ENCODE peak calls at places on chromosomes 7 and 10, in eight cellular contexts. R, F, P, G, S, X, Z and J are unnamed samples.

GRCh38 chr7:84302949-84303348 is 108.4 kb upstream of the SEMA3A start:
- DNase-seq in R (no peak), F (no peak), G (no peak), X (no peak), S (no peak), P (no peak), Z (no peak), J (no peak)

GRCh38 chr10:79610601-79611191 is at the start of gene SFTPA1:
- DNase-seq in P (no peak), G (no peak), Z (no peak), R (no peak), S (no peak), F (no peak), X (no peak), J (no peak)

GRCh38 chr10:26310361-26310760 is 93.8 kb downstream of the GAD2 start:
- DNase-seq in S (no peak), R (no peak), Z (no peak), P (no peak), G (no peak), X (no peak), F (no peak), J (no peak)

GRCh38 chr7:40793132-40793531 is 658.3 kb downstream of the SUGCT start:
- DNase-seq in X (no peak), Z (peak; percentile 64), R (no peak), G (no peak), P (no peak), F (peak; percentile 37), S (peak; percentile 67), J (peak; percentile 50)

GRCh38 chr7:114539575-114539974 is 125.0 kb downstream of the FOXP2 start:
- DNase-seq in G (no peak), F (no peak), S (peak; percentile 72), X (peak; percentile 65), Z (peak; percentile 46), R (no peak), P (no peak), J (peak; percentile 65)

GRCh38 chr10:77643795-77644468 is 6.3 kb upstream of the KCNMA1 start:
- DNase-seq in F (no peak), R (no peak), G (peak; percentile 40), Z (peak; percentile 86), X (peak; percentile 78), P (no peak), S (peak; percentile 79), J (peak; percentile 78)

GRCh38 chr10:60521974-60522405 is 132.3 kb upstream of the ANK3 start:
- DNase-seq in P (no peak), Z (peak; percentile 83), X (peak; percentile 70), F (no peak), G (no peak), S (peak; percentile 84), R (no peak), J (peak; percentile 96)

GRCh38 chr10:103660364-103661197 is 167.1 kb downstream of the NEURL1 start:
- DNase-seq in X (peak; percentile 76), S (peak; percentile 77), G (peak; percentile 48), F (no peak), R (no peak), Z (peak; percentile 74), P (no peak), J (peak; percentile 52)

GRCh38 chr10:629186-629998 is 60.1 kb downstream of the DIP2C start:
- DNase-seq in F (no peak), S (no peak), X (no peak), G (no peak), R (no peak), Z (no peak), P (no peak), J (no peak)

GRCh38 chr7:106415433-106415832 is 130.7 kb upstream of the NAMPT start:
- DNase-seq in F (no peak), R (no peak), X (peak; percentile 49), P (no peak), Z (no peak), S (no peak), G (no peak), J (peak; percentile 22)

GRCh38 chr7:44849277-44850210 is 1.7 kb upstream of the H2AZ2 start:
- DNase-seq in S (no peak), R (no peak), Z (peak; percentile 47), G (no peak), X (peak; percentile 58), P (no peak), F (peak; percentile 12), J (peak; percentile 81)
- H3K4me3 ChIP-seq in S (peak overlapping the region; percentile 77), R (no peak overlapping the region), Z (peak overlapping the region; percentile 81), G (peak overlapping the region; percentile 60), X (no peak overlapping the region), P (no peak overlapping the region), F (peak overlapping the region; percentile 88), J (no peak overlapping the region)

GRCh38 chr10:100006241-100006886 is 3.4 kb downstream of the DNMBP start:
- DNase-seq in X (peak; percentile 91), R (no peak), Z (peak; percentile 98), P (no peak), F (peak; percentile 83), G (no peak), S (peak; percentile 95), J (peak; percentile 95)
- H3K4me3 ChIP-seq in X (no peak overlapping the region), R (no peak overlapping the region), Z (peak overlapping the region; percentile 91), P (no peak overlapping the region), F (peak overlapping the region; percentile 43), G (no peak overlapping the region), S (peak overlapping the region; percentile 37), J (peak overlapping the region; percentile 48)

GRCh38 chr10:128096486-128097199 is 29.6 kb downstream of the MKI67 start:
- DNase-seq in Z (peak; percentile 27), P (no peak), X (no peak), R (no peak), G (no peak), S (no peak), F (peak; percentile 10), J (peak; percentile 15)
- H3K4me3 ChIP-seq in Z (no peak overlapping the region), P (no peak overlapping the region), X (no peak overlapping the region), R (no peak overlapping the region), G (no peak overlapping the region), S (no peak overlapping the region), F (no peak overlapping the region), J (no peak overlapping the region)

GRCh38 chr10:104664205-104664604 is 23.1 kb downstream of the SORCS3 start:
- DNase-seq in Z (no peak), G (no peak), P (no peak), S (no peak), R (no peak), F (no peak), X (no peak), J (no peak)
- H3K4me3 ChIP-seq in Z (no peak overlapping the region), G (no peak overlapping the region), P (no peak overlapping the region), S (no peak overlapping the region), R (no peak overlapping the region), F (no peak overlapping the region), X (no peak overlapping the region), J (no peak overlapping the region)

DNA sequence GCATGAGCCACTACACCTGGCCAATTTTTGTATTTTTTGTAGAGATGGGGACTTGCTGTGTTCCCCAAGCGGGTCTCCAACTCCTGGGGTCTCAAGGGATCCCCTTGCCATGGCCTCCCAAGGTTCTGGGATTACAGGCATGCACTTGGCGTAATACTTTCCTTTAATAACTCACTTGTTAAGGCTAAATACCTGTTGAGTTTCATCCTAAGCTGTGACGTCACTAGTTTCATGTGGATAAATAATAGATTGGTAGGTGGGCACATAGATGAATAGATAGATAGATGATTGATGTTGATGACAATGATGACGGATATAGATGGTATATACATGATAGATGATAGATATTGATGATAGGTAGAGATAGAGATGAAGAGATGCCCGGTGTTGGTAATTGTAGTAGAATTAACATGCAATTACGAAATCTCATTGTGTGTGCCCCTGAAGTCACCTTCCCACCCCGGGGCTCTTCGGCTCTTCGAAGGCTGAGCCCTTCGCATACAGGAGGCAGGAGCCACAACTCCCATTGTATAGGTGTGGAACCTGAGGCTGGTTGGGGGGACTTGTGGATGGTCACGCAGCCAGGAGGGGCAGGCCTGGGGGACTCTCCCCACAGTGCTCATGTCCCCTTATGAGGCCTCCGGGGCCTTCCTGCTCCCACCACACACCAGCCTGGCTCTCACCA is 2.6 kb downstream of the GRIFIN start:
- DNase-seq in X (no peak), G (no peak), R (no peak), S (no peak), P (no peak), F (no peak), Z (no peak), J (no peak)
- H3K4me3 ChIP-seq in X (no peak overlapping the region), G (no peak overlapping the region), R (no peak overlapping the region), S (no peak overlapping the region), P (no peak overlapping the region), F (no peak overlapping the region), Z (no peak overlapping the region), J (no peak overlapping the region)

GRCh38 chr7:102286237-102287081 is at the start of gene SH2B2:
- DNase-seq in P (peak; percentile 86), F (no peak), G (peak; percentile 61), X (peak; percentile 77), R (peak; percentile 59), Z (peak; percentile 79), S (peak; percentile 82), J (peak; percentile 47)

GRCh38 chr7:102287082-102287464 is 405 bp downstream of the SH2B2 start:
- DNase-seq in R (no peak), F (no peak), S (no peak), Z (no peak), G (no peak), P (no peak), X (no peak), J (no peak)

GRCh38 chr7:102289051-102289450 is 2.4 kb downstream of the SH2B2 start:
- DNase-seq in G (no peak), R (no peak), P (peak; percentile 50), Z (no peak), F (no peak), X (no peak), S (no peak), J (no peak)

GRCh38 chr7:102287465-102288146 is 938 bp downstream of the SH2B2 start:
- DNase-seq in P (peak; percentile 68), G (peak; percentile 57), R (no peak), X (peak; percentile 12), F (no peak), S (peak; percentile 68), Z (peak; percentile 57), J (no peak)

GRCh38 chr7:102288285-102288930 is 1.7 kb downstream of the SH2B2 start:
- DNase-seq in G (no peak), F (no peak), R (no peak), P (peak; percentile 57), X (no peak), Z (peak; percentile 28), S (peak; percentile 43), J (no peak)
- H3K4me3 ChIP-seq in G (peak overlapping the region; percentile 77), F (peak overlapping the region; percentile 69), R (no peak overlapping the region), P (peak overlapping the region; percentile 75), X (no peak overlapping the region), Z (peak overlapping the region; percentile 82), S (no peak overlapping the region), J (no peak overlapping the region)

GRCh38 chr7:29091722-29092121 is 54.6 kb downstream of the CPVL start:
- DNase-seq in X (peak; percentile 46), G (no peak), P (no peak), Z (peak; percentile 37), R (no peak), S (peak; percentile 32), F (no peak), J (no peak)
- H3K4me3 ChIP-seq in X (no peak overlapping the region), G (peak overlapping the region; percentile 38), P (peak overlapping the region; percentile 26), Z (peak overlapping the region; percentile 56), R (peak overlapping the region; percentile 9), S (peak overlapping the region; percentile 36), F (no peak overlapping the region), J (peak overlapping the region; percentile 26)